ENCODE peak calls at places on chromosomes 16 and 17, in ten cellular contexts. F is H7; G is NT2/D1; T is lower leg skin; O is fibroblast of mammary gland; S is sigmoid colon; X is HFF-Myc; C is HCT116; N is heart right ventricle; Q is effector memory CD4-positive, alpha-beta T cell. K is an unnamed sample.

GRCh38 chr17:8121531-8122390 is 2.1 kb downstream of the HES7 start:
- DNase-seq in N (peak), Q (no peak), G (no peak), S (peak), T (peak), X (no peak), O (peak), C (peak), F (peak), K (no peak)

GRCh38 chr17:72452286-72453173 is 331.7 kb downstream of the SOX9 start:
- DNase-seq in N (no peak), Q (no peak), G (no peak), O (no peak), C (no peak), F (no peak), X (no peak), S (no peak), T (no peak), K (no peak)

GRCh38 chr16:30710971-30711370 is 12.0 kb downstream of the SRCAP start:
- DNase-seq in F (no peak), G (no peak), Q (no peak), N (no peak), O (peak), C (no peak), X (no peak), T (no peak), S (no peak), K (no peak)

GRCh38 chr17:15255713-15256454 is 9.2 kb downstream of the PMP22 start:
- DNase-seq in G (no peak), N (no peak), T (no peak), C (no peak), X (no peak), S (no peak), F (no peak), O (peak), Q (no peak), K (no peak)

GRCh38 chr17:66675991-66676371 is 158.9 kb upstream of the CACNG5 start:
- DNase-seq in F (no peak), N (no peak), G (no peak), T (peak), X (no peak), S (peak), O (peak), Q (no peak), C (no peak), K (no peak)

GRCh38 chr17:41530062-41531048 is 2.2 kb upstream of the KRT19 start:
- DNase-seq in N (no peak), C (peak), X (peak), G (no peak), O (peak), S (no peak), T (no peak), F (no peak), Q (no peak), K (no peak)

GRCh38 chr16:87881327-87882200 is 12.3 kb upstream of the SLC7A5 start:
- DNase-seq in O (no peak), C (no peak), F (no peak), Q (no peak), S (no peak), G (no peak), X (no peak), T (no peak), N (no peak), K (no peak)

GRCh38 chr17:29146369-29146972 is 33.7 kb downstream of the MYO18A start:
- DNase-seq in G (no peak), O (no peak), F (no peak), X (no peak), C (no peak), S (no peak), N (no peak), Q (no peak), T (no peak), K (no peak)

GRCh38 chr16:77974883-77975282 is 47.5 kb upstream of the CLEC3A start:
- DNase-seq in N (no peak), G (peak), F (peak), S (no peak), Q (no peak), O (no peak), C (no peak), T (no peak), X (no peak), K (no peak)

GRCh38 chr17:41863074-41863843 is 2.0 kb downstream of the KLHL11 start:
- DNase-seq in G (no peak), T (no peak), F (peak), N (no peak), X (no peak), O (no peak), Q (no peak), C (no peak), S (no peak), K (no peak)

GRCh38 chr17:74478369-74479100 is 12.1 kb downstream of the CD300A start:
- DNase-seq in C (no peak), T (no peak), S (no peak), X (no peak), G (no peak), O (peak), Q (peak), F (peak), N (no peak), K (no peak)

GRCh38 chr16:3099732-3100499 is 822 bp upstream of the ZSCAN10 start:
- DNase-seq in X (peak), F (peak), S (peak), O (peak), G (peak), C (peak), Q (peak), N (peak), T (peak), K (no peak)

GRCh38 chr16:3097266-3097665 is 1.8 kb downstream of the ZSCAN10 start:
- DNase-seq in F (peak), G (no peak), S (no peak), C (no peak), X (no peak), T (no peak), N (no peak), O (no peak), Q (no peak), K (no peak)

GRCh38 chr16:3099395-3099731 is 269 bp upstream of the ZSCAN10 start:
- DNase-seq in T (no peak), X (no peak), Q (no peak), S (no peak), F (no peak), O (no peak), C (no peak), G (no peak), N (no peak), K (no peak)

GRCh38 chr16:3096362-3096761 is 2.7 kb downstream of the ZSCAN10 start:
- DNase-seq in Q (no peak), O (no peak), N (no peak), X (no peak), G (no peak), F (peak), C (no peak), S (no peak), T (no peak), K (no peak)

DNA sequence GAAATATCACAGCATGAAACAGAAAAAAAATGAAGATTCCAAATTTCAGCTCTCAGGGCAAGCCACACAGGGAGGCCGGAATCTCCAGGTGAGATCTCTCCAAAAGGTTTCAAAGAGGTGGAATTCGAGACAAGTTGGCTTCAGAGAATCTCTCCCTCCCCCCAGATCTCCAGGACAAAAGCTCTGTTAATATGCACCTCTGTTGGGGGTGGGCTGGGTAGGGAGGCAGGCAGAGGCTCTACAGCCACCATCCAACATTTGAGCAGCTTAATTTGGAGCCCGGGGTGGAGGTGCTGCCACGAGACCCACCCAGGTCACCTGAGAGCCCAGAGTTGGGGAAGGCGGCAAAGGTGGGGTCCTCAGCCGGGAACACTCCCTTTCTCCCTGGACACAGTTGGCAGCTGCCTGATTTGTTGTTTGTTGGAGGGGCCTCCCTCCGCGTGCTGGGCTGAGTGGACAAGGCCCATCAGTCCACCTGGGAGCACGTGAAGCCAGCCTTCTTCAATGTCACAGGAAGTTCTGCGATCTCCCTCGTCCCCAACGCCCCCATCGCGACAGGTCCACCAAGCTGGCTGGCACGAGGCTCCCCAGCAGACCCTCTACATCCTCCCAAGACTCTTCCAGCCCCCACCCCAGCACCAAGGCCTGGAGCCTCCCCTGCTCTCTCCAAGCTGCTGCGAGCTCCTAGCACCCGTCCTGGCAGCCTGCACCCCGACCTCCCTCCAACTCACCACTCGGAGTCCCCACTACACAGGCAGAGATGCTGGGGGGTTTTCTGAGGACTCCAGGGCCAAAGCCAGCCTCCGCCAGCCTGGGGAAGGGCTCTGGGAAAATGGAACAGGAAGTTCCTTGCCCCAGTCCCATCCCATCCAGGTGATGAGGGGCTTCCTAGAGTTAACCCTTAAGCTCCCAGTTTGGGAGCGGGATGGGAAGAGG is at the start of gene ZSCAN10:
- DNase-seq in N (no peak), O (no peak), Q (no peak), F (peak), G (peak), C (no peak), S (no peak), T (no peak), X (no peak), K (no peak)
- H3K4me3 ChIP-seq in N (peak), O (peak), Q (peak), F (peak), G (peak), C (no peak), S (peak), T (no peak), X (no peak), K (peak)

GRCh38 chr16:47458331-47458730 is 2.5 kb downstream of the ITFG1 start:
- DNase-seq in F (no peak), G (no peak), N (no peak), S (no peak), C (no peak), T (no peak), X (no peak), Q (no peak), O (no peak), K (no peak)

GRCh38 chr16:47461598-47462266 is 601 bp downstream of the PHKB start:
- DNase-seq in Q (no peak), C (peak), G (peak), O (peak), S (no peak), N (peak), X (no peak), T (no peak), F (peak), K (no peak)

GRCh38 chr16:47460755-47461597 is at the start of the genes ITFG1 and PHKB:
- DNase-seq in X (peak), F (peak), N (peak), T (peak), S (peak), C (peak), Q (peak), O (peak), G (peak), K (peak)

GRCh38 chr16:47460301-47460754 is 535 bp downstream of the ITFG1 start:
- DNase-seq in F (no peak), Q (no peak), N (no peak), O (no peak), G (no peak), C (no peak), T (no peak), X (no peak), S (no peak), K (no peak)

GRCh38 chr16:47459603-47460002 is 1.3 kb downstream of the ITFG1 start:
- DNase-seq in F (no peak), Q (no peak), C (no peak), N (no peak), T (no peak), O (no peak), S (no peak), X (no peak), G (no peak), K (no peak)
- H3K4me3 ChIP-seq in F (peak), Q (no peak), C (peak), N (peak), T (no peak), O (no peak), S (peak), X (peak), G (peak), K (peak)

GRCh38 chr16:85638248-85638647 is 25.1 kb downstream of the GSE1 start:
- DNase-seq in G (no peak), S (no peak), T (no peak), N (no peak), O (no peak), F (no peak), C (no peak), Q (no peak), X (no peak), K (no peak)

GRCh38 chr16:85640254-85640558 is 27.1 kb downstream of the GSE1 start:
- DNase-seq in C (no peak), N (no peak), X (no peak), T (no peak), O (no peak), S (no peak), Q (no peak), G (no peak), F (no peak), K (no peak)

GRCh38 chr16:85639529-85640253 is 26.6 kb downstream of the GSE1 start:
- DNase-seq in Q (no peak), G (no peak), X (no peak), C (no peak), T (no peak), F (peak), O (no peak), N (peak), S (peak), K (no peak)

GRCh38 chr16:85637808-85638186 is 24.7 kb downstream of the GSE1 start:
- DNase-seq in C (no peak), N (no peak), X (no peak), O (no peak), G (no peak), F (no peak), Q (no peak), T (no peak), S (no peak), K (no peak)

DNA sequence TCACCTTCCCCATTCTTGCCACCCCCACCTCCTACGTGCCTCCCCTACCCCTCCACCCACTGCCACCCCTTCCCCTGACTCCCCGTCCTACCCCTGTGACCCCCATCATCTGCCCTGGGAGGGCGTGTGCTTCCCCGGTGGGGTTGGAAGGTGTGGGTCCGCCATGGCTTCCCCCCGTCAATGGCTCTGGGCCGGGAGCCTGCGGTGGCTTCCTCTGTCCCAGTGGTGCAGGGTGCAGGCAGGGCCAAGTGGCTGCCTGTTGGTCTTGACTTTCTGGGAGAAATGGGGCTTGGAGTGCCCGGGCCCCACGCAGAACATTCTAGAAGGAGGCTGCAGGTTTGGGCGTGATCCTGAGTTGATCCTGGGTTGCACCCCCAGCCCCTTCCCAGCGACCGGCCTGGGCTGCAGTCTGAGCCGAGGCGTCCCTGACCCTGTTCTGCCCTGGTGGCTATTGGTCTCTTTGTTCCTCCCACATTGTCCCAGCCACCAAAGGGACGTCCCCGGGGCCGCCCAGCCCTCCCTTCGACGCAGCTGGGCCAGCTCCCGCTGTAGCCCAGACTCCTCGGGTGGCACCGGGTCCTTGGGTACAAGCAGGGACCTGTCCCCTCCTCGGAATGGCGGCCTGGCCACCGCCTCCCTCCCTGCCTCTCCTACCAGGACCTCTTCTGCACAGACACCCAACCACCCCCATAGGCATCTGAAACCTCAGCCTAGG is 25.7 kb downstream of the GSE1 start:
- DNase-seq in N (no peak), X (no peak), O (no peak), Q (no peak), C (no peak), T (no peak), F (no peak), S (no peak), G (no peak), K (no peak)
- H3K4me3 ChIP-seq in N (no peak), X (no peak), O (no peak), Q (no peak), C (no peak), T (no peak), F (no peak), S (no peak), G (no peak), K (no peak)

GRCh38 chr17:39603304-39604016 is 4.3 kb downstream of the NEUROD2 start:
- DNase-seq in Q (no peak), S (no peak), F (peak), T (no peak), O (no peak), G (no peak), X (no peak), C (no peak), N (no peak), K (no peak)
- H3K4me3 ChIP-seq in Q (no peak), S (no peak), F (peak), T (no peak), O (no peak), G (no peak), X (no peak), C (no peak), N (no peak), K (no peak)

K was measured in SK-N-MC.